ENCODE peak calls at places on chromosomes 5 and 9, in four cellular contexts. V is IMR-90, C is SK-N-SH, F is K562. H is an unnamed sample.

GRCh38 chr9:135330307-135330631 is 149.3 kb upstream of the PPP1R26 start:
- DNase-seq in F (no peak), C (peak; percentile 45), V (no peak), H (no peak)

GRCh38 chr5:9194509-9194908 is 351.4 kb downstream of the SEMA5A start:
- DNase-seq in F (no peak), C (peak; percentile 45), V (peak; percentile 75), H (no peak)

GRCh38 chr9:136409557-136410455 is 608 bp downstream of the ENTR1 start:
- DNase-seq in F (no peak), C (peak; percentile 80), V (peak; percentile 22), H (peak; percentile 24)

GRCh38 chr5:97243352-97243751 is 60.3 kb upstream of the RIOK2 start:
- DNase-seq in F (no peak), V (no peak), C (no peak), H (no peak)

GRCh38 chr9:87898151-87898550 is 15.5 kb downstream of the SPATA31E1 start:
- DNase-seq in C (no peak), F (no peak), V (peak; percentile 34), H (no peak)

GRCh38 chr5:17260549-17260948 is 43.1 kb downstream of the BASP1 start:
- DNase-seq in V (no peak), F (no peak), C (no peak), H (no peak)

GRCh38 chr5:35853652-35854051 is 3.0 kb upstream of the IL7R start:
- DNase-seq in V (no peak), F (no peak), C (no peak), H (no peak)

GRCh38 chr5:119795768-119796167 is 166.4 kb downstream of the FAM170A start:
- DNase-seq in V (no peak), C (no peak), F (no peak), H (no peak)

GRCh38 chr5:156850206-156850751 is at the start of gene PPP1R2B:
- DNase-seq in C (peak; percentile 15), V (no peak), F (no peak), H (no peak)

GRCh38 chr9:15846611-15847010 is 293.8 kb downstream of the CCDC171 start:
- DNase-seq in C (no peak), F (no peak), V (no peak), H (no peak)

GRCh38 chr5:172688735-172689572 is 47.9 kb downstream of the NEURL1B start:
- DNase-seq in F (no peak), C (peak; percentile 68), V (peak; percentile 11), H (no peak)

GRCh38 chr9:94643746-94644145 is 4.4 kb upstream of the FBP1 start:
- DNase-seq in C (no peak), V (no peak), F (no peak), H (no peak)

GRCh38 chr9:34025062-34025461 is 23.6 kb downstream of the UBAP2 start:
- DNase-seq in C (no peak), F (no peak), V (peak; percentile 40), H (no peak)

GRCh38 chr9:6272229-6272597 is 56.0 kb upstream of the TPD52L3 start:
- DNase-seq in F (no peak), V (peak; percentile 93), C (no peak), H (peak; percentile 11)

GRCh38 chr5:87127426-87127825 is 140.3 kb upstream of the RASA1 start:
- DNase-seq in F (no peak), C (no peak), V (peak; percentile 89), H (no peak)

GRCh38 chr5:35242695-35243258 is 12.5 kb upstream of the PRLR start:
- DNase-seq in C (no peak), V (no peak), F (no peak), H (no peak)

GRCh38 chr9:78298046-78298511 is 1.2 kb downstream of the PSAT1 start:
- DNase-seq in F (peak; percentile 56), V (no peak), C (peak; percentile 56), H (peak; percentile 38)

GRCh38 chr5:154077692-154078091 is 38.9 kb downstream of the MFAP3 start:
- DNase-seq in C (no peak), F (no peak), V (peak; percentile 31), H (no peak)

GRCh38 chr5:36734422-36734821 is 128.0 kb downstream of the SLC1A3 start:
- DNase-seq in C (peak; percentile 24), V (peak; percentile 36), F (no peak), H (no peak)

GRCh38 chr5:18699681-18700080 is 1065.4 kb downstream of the TAF11L14 start:
- DNase-seq in V (no peak), C (no peak), F (no peak), H (no peak)

GRCh38 chr9:129262261-129262660 is 84.2 kb upstream of the IER5L start:
- DNase-seq in V (no peak), F (no peak), C (no peak), H (no peak)

GRCh38 chr9:98091735-98092632 is 27.0 kb downstream of the TRIM14 start:
- DNase-seq in V (peak; percentile 30), F (no peak), C (no peak), H (no peak)

GRCh38 chr9:125841444-125841843 is 94.3 kb downstream of the PBX3 start:
- DNase-seq in F (no peak), V (no peak), C (no peak), H (no peak)

GRCh38 chr5:179115845-179116524 is 55.8 kb downstream of the ZNF354C start:
- DNase-seq in F (no peak), C (no peak), V (no peak), H (no peak)

GRCh38 chr5:172496671-172497371 is 42.5 kb upstream of the SH3PXD2B start:
- DNase-seq in V (no peak), F (no peak), C (peak; percentile 53), H (no peak)

GRCh38 chr5:126519637-126520592 is 75.1 kb downstream of the ALDH7A1 start:
- DNase-seq in F (no peak), V (peak; percentile 40), C (peak; percentile 28), H (no peak)

GRCh38 chr5:133321833-133322420 is 270.1 kb downstream of the HSPA4 start:
- DNase-seq in F (no peak), C (no peak), V (no peak), H (no peak)

GRCh38 chr5:11048760-11049159 is 287.7 kb upstream of the DAP start:
- DNase-seq in F (no peak), V (no peak), C (no peak), H (peak; percentile 10)

GRCh38 chr5:172502410-172502809 is 48.1 kb upstream of the SH3PXD2B start:
- DNase-seq in F (no peak), C (no peak), V (no peak), H (no peak)

GRCh38 chr5:42993516-42994284 is 46.4 kb downstream of the ANXA2R start:
- DNase-seq in C (no peak), V (peak; percentile 89), F (no peak), H (peak; percentile 76)

GRCh38 chr9:127930298-127931091 is at the start of gene PIP5KL1:
- DNase-seq in F (peak; percentile 94), V (peak; percentile 82), C (peak; percentile 98), H (peak; percentile 89)

GRCh38 chr5:171420429-171421231 is 1.2 kb downstream of the FGF18 start:
- DNase-seq in V (peak; percentile 89), F (no peak), C (peak; percentile 72), H (no peak)

GRCh38 chr5:75306746-75307145 is 30.3 kb upstream of the HMGCR start:
- DNase-seq in V (no peak), C (no peak), F (no peak), H (no peak)

DNA sequence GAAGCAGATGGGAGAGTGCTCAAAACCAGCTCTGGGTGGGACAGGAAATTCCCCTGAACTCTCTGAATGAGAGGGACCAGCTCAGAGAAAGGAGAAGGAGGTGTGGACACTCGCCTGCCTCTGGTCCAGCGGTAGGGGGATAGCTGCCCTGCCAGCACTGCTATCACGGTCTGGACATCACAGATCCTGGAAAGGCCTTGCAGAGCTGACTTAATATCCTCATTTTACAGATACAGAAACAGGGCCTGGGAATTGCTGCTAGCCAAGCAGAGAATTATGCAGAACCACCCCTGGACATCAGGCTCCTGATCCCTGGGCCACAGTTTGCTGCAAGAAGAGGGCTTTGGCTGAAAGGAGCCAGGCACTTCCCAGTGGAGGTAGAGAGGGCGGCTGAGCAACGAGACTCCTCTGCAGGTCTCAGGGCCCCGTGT is 4.8 kb downstream of the TRAF1 start:
- DNase-seq in F (no peak), V (no peak), C (peak; percentile 74), H (no peak)
- TF ChIP-seq RCOR1 in F (no peak), V (no peak), C (peak; percentile 47), H (no peak)

DNA sequence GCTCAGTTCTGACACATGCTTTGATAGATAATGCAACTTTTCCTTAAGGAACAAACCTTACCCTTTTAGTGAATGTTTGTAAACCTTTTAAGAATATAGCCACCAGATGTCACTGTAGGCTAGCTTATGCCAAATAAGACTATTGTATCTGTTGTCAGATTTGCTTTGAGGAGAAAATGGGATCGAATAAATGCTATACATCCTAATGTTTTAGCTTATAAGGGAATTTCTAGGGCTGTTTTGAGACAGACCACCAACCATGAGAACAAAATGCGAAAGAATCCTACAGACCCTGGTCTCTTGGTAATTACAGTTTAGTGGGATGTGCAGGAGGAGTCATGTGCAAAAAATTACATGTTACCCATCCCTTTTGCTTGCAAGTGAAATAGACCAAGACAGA is 127.6 kb upstream of the NMUR2 start:
- DNase-seq in C (peak; percentile 16), F (no peak), V (peak; percentile 56), H (peak; percentile 66)
- TF ChIP-seq RCOR1 in C (no peak), F (no peak), V (no peak), H (no peak)

GRCh38 chr5:5158472-5158895 is 18.4 kb downstream of the ADAMTS16 start:
- DNase-seq in C (no peak), V (no peak), F (no peak), H (no peak)

GRCh38 chr5:5155617-5156016 is 15.5 kb downstream of the ADAMTS16 start:
- DNase-seq in F (no peak), V (no peak), C (no peak), H (no peak)

GRCh38 chr5:5150667-5151066 is 10.5 kb downstream of the ADAMTS16 start:
- DNase-seq in C (no peak), F (no peak), V (no peak), H (no peak)

GRCh38 chr5:5156461-5157082 is 16.4 kb downstream of the ADAMTS16 start:
- DNase-seq in C (no peak), V (no peak), F (no peak), H (no peak)

DNA sequence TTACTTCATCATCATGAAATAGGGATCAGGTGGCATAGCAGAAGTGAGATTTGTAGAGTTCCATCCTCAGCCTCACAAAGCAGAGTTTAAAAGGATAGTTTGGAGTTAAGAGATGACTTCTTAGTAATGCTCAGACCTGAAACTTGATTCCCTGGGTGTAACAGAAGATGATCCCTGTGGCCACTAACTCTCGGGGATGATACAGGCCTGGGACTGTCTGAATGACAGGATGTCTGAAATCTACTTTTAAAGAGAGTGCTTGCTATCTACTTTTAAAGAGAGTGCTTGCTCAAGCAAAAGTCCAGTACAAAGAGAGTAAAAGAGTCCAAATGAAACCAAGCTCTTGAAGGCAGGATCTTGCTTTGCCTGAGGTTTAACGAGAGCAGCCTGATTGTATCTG is 14.6 kb downstream of the ADAMTS16 start:
- DNase-seq in V (no peak), F (no peak), C (no peak), H (no peak)
- TF ChIP-seq RCOR1 in V (no peak), F (no peak), C (no peak), H (no peak)

GRCh38 chr5:139273572-139274264 is 19.8 kb upstream of the MATR3 start:
- DNase-seq in V (peak; percentile 80), C (peak; percentile 97), F (peak; percentile 97), H (peak; percentile 89)
- TF ChIP-seq RCOR1 in V (no peak), C (no peak), F (peak; percentile 57), H (no peak)

H was measured in A549.